ENCODE peak calls at places on chromosomes 6 and 20, in four cellular contexts. W, V, A and O are unnamed samples.

GRCh38 chr20:1871807-1872455 is 23.3 kb upstream of the SIRPA start:
- DNase-seq in W (no peak), V (no peak), A (no peak), O (no peak)

GRCh38 chr6:72212686-72213085 is 326.3 kb downstream of the RIMS1 start:
- DNase-seq in W (no peak), A (no peak), V (no peak), O (no peak)

GRCh38 chr6:133646021-133646682 is 242.8 kb upstream of the TCF21 start:
- DNase-seq in A (peak), V (no peak), W (no peak), O (no peak)

GRCh38 chr20:35363190-35363589 is 48.6 kb downstream of the UQCC1 start:
- DNase-seq in A (peak), V (no peak), W (no peak), O (no peak)

GRCh38 chr6:145735356-145736165 is at the start of gene EPM2A:
- DNase-seq in W (peak), A (peak), V (peak), O (no peak)

GRCh38 chr6:160137989-160138835 is 16.6 kb downstream of the SLC22A1 start:
- DNase-seq in V (peak), W (peak), A (peak), O (peak)

GRCh38 chr6:109671721-109672120 is 19.3 kb downstream of the AK9 start:
- DNase-seq in W (no peak), V (no peak), A (no peak), O (no peak)

GRCh38 chr6:48280035-48280434 is 169.0 kb upstream of the PTCHD4 start:
- DNase-seq in W (no peak), A (no peak), V (no peak), O (no peak)

GRCh38 chr6:148166339-148166949 is 176.2 kb upstream of the SASH1 start:
- DNase-seq in V (peak), A (peak), W (no peak), O (peak)

GRCh38 chr6:54294965-54295532 is 13.2 kb upstream of the TINAG start:
- DNase-seq in V (no peak), W (no peak), A (no peak), O (no peak)

GRCh38 chr6:122610690-122611455 is 668 bp downstream of the PKIB start:
- DNase-seq in W (peak), A (peak), V (peak), O (no peak)

GRCh38 chr20:43508106-43508505 is 609 bp downstream of the L3MBTL1 start:
- DNase-seq in V (peak), W (peak), A (no peak), O (no peak)

GRCh38 chr20:21053002-21053762 is 53.0 kb downstream of the LINC00237 start:
- DNase-seq in V (no peak), A (no peak), W (no peak), O (no peak)

GRCh38 chr20:46905364-46906125 is 10.9 kb downstream of the EYA2 start:
- DNase-seq in W (no peak), V (no peak), A (no peak), O (no peak)

GRCh38 chr20:20492521-20493334 is 124.8 kb downstream of the INSM1 start:
- DNase-seq in V (no peak), W (no peak), A (peak), O (no peak)

GRCh38 chr20:50276119-50277063 is 85.8 kb downstream of the CEBPB start:
- DNase-seq in A (no peak), W (no peak), V (no peak), O (no peak)

GRCh38 chr6:20205722-20206154 is 6.5 kb downstream of the MBOAT1 start:
- DNase-seq in W (no peak), A (no peak), V (no peak), O (no peak)

GRCh38 chr6:36358235-36358915 is 21.7 kb upstream of the BNIP5 start:
- DNase-seq in V (no peak), W (no peak), A (no peak), O (no peak)

GRCh38 chr6:43248107-43248506 is 4.8 kb downstream of the TTBK1 start:
- DNase-seq in A (no peak), V (no peak), W (no peak), O (no peak)

GRCh38 chr6:48200874-48201273 is 89.9 kb upstream of the PTCHD4 start:
- DNase-seq in W (no peak), V (no peak), A (no peak), O (no peak)

GRCh38 chr20:49567421-49568256 is at the start of gene PTGIS:
- DNase-seq in A (no peak), V (no peak), W (no peak), O (no peak)

GRCh38 chr6:33640361-33640760 is 19.2 kb downstream of the ITPR3 start:
- DNase-seq in W (no peak), A (no peak), V (no peak), O (no peak)

GRCh38 chr6:35686873-35687557 is 1.7 kb downstream of the FKBP5 start:
- DNase-seq in A (no peak), V (no peak), W (no peak), O (no peak)

GRCh38 chr6:116695398-116695797 is 14.4 kb downstream of the KPNA5 start:
- DNase-seq in V (no peak), W (no peak), A (peak), O (no peak)

GRCh38 chr6:111427341-111428116 is 55.5 kb downstream of the REV3L start:
- DNase-seq in A (peak), W (no peak), V (no peak), O (peak)

GRCh38 chr6:37135835-37136694 is 33.9 kb upstream of the PIM1 start:
- DNase-seq in W (peak), V (no peak), A (peak), O (no peak)

GRCh38 chr20:2619961-2620595 is 32.4 kb upstream of the NOP56 start:
- DNase-seq in V (peak), W (no peak), A (peak), O (no peak)

GRCh38 chr6:109186012-109186411 is 90.7 kb downstream of the CEP57L1 start:
- DNase-seq in W (no peak), A (no peak), V (no peak), O (no peak)

GRCh38 chr6:161353208-161353613 is 79.3 kb upstream of the AGPAT4 start:
- DNase-seq in W (no peak), A (peak), V (peak), O (no peak)

GRCh38 chr6:118012944-118013343 is 105.9 kb downstream of the SLC35F1 start:
- DNase-seq in V (no peak), A (no peak), W (no peak), O (no peak)

GRCh38 chr6:56246941-56247653 is at the start of gene COL21A1:
- DNase-seq in V (peak), A (peak), W (peak), O (no peak)

GRCh38 chr20:59462249-59462648 is 142.1 kb upstream of the PHACTR3 start:
- DNase-seq in A (no peak), V (no peak), W (no peak), O (no peak)

DNA sequence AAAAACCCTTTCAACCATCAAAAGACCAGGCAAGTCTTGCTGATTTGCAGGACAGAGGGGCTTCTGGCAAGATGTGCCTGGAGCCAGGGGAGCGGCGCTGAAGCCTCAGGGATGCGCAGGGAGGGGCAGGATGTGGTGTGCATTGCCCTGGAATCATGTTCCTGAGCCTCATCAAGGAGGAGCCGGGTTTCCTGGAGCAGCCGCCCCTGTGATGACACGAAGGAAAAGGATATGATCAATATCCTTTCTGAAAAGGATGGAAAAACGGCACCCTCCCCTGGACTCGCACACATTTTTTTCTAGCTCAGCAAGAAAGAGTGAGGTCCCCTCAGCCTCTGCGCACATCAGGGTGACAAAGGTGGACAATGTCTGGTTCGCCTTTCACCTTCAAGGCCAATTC is 173.1 kb upstream of the SSTR4 start:
- DNase-seq in V (no peak), W (no peak), A (no peak), O (no peak)
- H3K27ac ChIP-seq in V (no peak), W (no peak), A (no peak), O (no peak)

DNA sequence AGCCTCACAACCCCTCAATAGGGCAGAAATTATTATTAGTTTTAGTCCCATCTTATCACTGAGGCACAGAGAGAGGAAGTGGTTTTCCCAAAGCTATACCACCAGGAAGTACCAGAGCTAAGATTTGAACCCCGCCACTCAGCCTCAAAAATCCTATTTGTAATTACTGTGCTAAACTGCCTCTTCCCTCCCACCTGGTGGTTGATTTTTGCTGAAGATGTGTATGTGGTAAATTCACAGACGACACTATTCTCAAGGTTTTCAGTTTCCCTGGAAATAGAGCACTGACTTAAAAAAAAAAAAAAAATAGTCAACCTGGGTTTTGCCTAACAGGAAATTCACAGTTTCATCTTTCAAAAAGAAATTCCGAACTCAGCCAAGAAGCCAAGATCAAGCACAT is 57.9 kb downstream of the TSHZ2 start:
- DNase-seq in W (no peak), V (no peak), A (no peak), O (no peak)
- TF ChIP-seq CTCF in W (no peak), V (no peak), A (no peak), O (no peak)

DNA sequence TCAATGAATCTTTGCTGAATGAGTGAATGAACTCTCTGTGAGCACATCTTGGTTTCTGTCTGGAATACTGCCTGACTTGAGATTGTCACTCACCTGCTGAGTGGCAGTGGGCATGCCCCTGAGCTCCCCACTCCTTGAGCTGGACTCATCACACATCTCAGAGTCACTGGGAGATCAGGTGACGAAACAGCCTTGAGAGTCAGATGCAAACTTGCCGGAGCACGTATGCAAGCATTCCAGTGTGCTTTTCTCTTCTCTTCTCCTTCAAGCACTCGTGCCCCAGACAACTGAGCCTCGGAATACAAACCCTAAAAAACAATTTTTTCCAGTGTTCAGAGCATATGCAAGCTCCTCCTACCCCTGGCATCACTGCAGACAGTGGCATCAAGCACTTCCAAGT is 9.4 kb upstream of the BMP7 start:
- DNase-seq in W (no peak), V (no peak), A (no peak), O (no peak)
- H3K27ac ChIP-seq in W (no peak), V (no peak), A (no peak), O (no peak)

GRCh38 chr20:13786143-13786828 is 1.5 kb downstream of the NDUFAF5 start:
- DNase-seq in W (no peak), V (no peak), A (no peak), O (no peak)

GRCh38 chr20:13783528-13783927 is 1.2 kb downstream of the ESF1 start:
- DNase-seq in A (no peak), W (no peak), V (no peak), O (no peak)

GRCh38 chr20:13788167-13788834 is 3.5 kb downstream of the NDUFAF5 start:
- DNase-seq in V (peak), A (peak), W (peak), O (no peak)

GRCh38 chr20:13784271-13784892 is 337 bp downstream of the ESF1 start:
- DNase-seq in W (no peak), A (no peak), V (peak), O (no peak)

GRCh38 chr20:13784893-13785715 is at the start of the genes ESF1 and NDUFAF5:
- DNase-seq in W (peak), A (peak), V (peak), O (peak)
- TF ChIP-seq CTCF in W (no peak), A (no peak), V (no peak), O (no peak)

DNA sequence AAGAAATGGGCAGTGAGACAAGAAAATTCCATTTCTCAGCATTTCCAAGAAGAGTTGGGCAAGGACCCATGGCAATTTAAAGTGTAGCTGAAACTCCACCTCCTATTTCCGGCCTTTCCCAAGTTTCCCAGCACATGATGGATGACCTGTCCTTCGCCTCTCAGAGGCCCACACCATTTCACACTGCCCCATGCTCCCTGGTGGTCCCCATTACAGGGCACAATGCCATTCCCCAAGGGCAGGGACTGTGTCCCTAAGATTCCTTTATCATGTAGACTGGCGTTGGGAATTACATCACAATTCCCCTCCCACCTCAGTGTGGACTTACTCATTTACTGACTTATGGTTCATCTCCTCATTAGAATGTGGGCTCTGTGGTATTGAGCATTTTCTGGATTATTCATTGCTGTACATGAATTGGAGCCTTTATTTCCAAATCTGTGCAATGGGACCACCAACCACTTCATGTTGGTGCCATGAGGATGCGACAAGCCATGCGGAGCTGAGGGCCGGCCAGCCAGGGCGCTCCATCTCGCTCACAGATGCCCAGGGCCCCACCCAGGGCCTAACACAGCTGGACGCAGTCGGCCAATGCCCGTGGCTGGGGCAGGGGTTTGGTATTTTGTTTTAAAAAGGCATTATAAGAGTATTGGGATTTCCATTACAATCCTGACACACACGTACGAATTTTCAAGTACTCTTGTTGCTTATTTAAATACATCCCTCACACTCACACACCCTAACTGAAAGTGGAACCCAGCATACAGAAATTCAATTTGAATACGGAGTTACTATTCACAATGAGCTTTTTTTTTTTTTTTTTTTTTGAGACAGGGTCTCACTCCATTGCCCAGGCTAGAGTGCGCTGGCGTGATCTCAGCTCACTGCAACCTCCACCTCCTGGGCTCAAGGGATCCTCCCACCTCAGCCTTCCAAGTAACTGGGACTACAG is 5.4 kb downstream of the ACSS1 start:
- DNase-seq in A (peak), W (no peak), V (no peak), O (no peak)
- H3K27ac ChIP-seq in A (no peak), W (peak), V (no peak), O (no peak)

DNA sequence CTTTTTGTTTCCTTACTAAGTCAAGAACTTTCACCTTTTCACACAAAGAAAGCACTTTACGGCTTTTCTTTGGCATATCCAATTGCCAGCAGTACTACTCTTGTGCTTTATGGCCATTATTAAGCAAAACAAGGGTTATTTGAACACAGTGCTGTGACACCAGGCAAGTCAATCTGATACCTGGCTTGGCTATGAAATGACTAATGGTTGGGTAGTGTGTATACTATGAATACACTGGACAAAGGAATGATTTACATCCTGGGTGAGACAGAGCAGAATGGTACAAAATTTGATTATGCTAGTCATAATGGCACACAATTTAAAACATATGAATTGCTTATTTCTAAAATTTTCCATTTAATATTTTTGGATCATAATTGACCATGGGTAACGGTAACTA is 22.1 kb upstream of the ADGRF1 start:
- DNase-seq in V (no peak), W (no peak), A (no peak), O (no peak)
- TF ChIP-seq CTCF in V (no peak), W (no peak), A (no peak), O (no peak)

GRCh38 chr20:41300906-41301305 is 16.6 kb downstream of the ZHX3 start:
- DNase-seq in V (no peak), W (no peak), A (no peak), O (no peak)
- H3K27ac ChIP-seq in V (no peak), W (no peak), A (no peak), O (no peak)

DNA sequence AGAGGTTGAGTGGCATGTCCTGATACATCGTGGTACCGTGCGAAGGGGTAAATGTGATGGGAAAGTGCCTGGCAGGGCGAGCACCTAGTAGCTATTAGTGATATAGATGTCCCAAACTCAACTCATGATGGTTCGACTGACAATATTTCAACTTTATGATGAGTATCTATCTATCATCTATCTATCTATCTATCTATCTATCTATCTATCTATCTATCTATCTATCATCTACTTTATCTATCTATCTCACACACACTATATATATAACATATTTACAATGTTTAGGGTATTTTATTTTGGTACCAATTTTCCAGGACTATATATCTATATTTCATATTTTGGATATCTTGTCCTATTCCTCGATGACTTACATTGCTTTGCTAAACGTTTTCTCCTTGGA is 5.5 kb downstream of the BCAS1 start:
- DNase-seq in A (no peak), W (no peak), V (no peak), O (no peak)
- TF ChIP-seq CTCF in A (no peak), W (no peak), V (no peak), O (no peak)

GRCh38 chr6:157274471-157275226 is 48.7 kb downstream of the TMEM242 start:
- DNase-seq in W (peak), A (peak), V (peak), O (no peak)
- H3K27ac ChIP-seq in W (peak), A (peak), V (peak), O (no peak)